ENCODE peak calls at places on chromosomes 13 and 19, in five cellular contexts. N is tibial nerve, Y is esophagus squamous epithelium, P is ovary, I is breast epithelium. Z is an unnamed sample.

GRCh38 chr13:78022164-78022877 is 103.7 kb upstream of the EDNRB start:
- DNase-seq in N (peak; percentile 24), Y (no peak), P (no peak), I (no peak), Z (peak; percentile 18)

GRCh38 chr19:38424272-38424671 is 1.7 kb downstream of the RASGRP4 start:
- DNase-seq in N (no peak), Y (no peak), P (no peak), I (no peak), Z (no peak)

GRCh38 chr19:3188627-3189596 is 3.2 kb downstream of the NCLN start:
- DNase-seq in N (no peak), Y (no peak), P (no peak), I (no peak), Z (no peak)

GRCh38 chr13:90336507-90336906 is 1011.0 kb upstream of the MIR17HG start:
- DNase-seq in N (no peak), Y (no peak), P (no peak), I (no peak), Z (no peak)

GRCh38 chr19:49559928-49560327 is 20.4 kb downstream of the NOSIP start:
- DNase-seq in N (no peak), Y (no peak), P (no peak), I (no peak), Z (no peak)

GRCh38 chr13:30738526-30738925 is 3.2 kb downstream of the ALOX5AP start:
- DNase-seq in N (no peak), Y (no peak), P (no peak), I (no peak), Z (no peak)

GRCh38 chr13:42355118-42355840 is 83.3 kb downstream of the AKAP11 start:
- DNase-seq in N (no peak), Y (no peak), P (no peak), I (no peak), Z (no peak)

GRCh38 chr13:107185889-107186288 is 618.0 kb upstream of the ARGLU1 start:
- DNase-seq in N (no peak), Y (no peak), P (no peak), I (no peak), Z (no peak)

DNA sequence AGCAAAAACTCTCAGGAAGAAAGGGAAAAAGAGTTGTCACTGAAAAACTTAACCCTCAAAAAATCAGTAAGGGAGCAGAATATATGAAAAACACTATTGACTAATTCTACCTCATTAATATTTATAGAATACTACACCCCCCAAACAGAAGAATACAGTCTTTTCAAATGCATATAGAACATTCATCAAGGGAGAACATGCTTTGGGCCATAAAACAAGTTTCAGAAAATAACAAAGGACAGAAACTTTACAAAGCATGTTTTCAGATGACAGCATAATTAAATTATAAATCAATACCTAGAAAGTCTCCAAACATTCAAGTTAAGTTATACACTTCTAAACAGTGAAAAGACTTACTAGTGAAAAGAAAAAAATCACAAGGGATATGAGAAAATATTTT is 30.5 kb downstream of the SOHLH2 start:
- DNase-seq in N (no peak), Y (no peak), P (no peak), I (no peak), Z (no peak)
- TF ChIP-seq POLR2A in N (no peak), Y (no peak), P (no peak), I (no peak), Z (no peak)

DNA sequence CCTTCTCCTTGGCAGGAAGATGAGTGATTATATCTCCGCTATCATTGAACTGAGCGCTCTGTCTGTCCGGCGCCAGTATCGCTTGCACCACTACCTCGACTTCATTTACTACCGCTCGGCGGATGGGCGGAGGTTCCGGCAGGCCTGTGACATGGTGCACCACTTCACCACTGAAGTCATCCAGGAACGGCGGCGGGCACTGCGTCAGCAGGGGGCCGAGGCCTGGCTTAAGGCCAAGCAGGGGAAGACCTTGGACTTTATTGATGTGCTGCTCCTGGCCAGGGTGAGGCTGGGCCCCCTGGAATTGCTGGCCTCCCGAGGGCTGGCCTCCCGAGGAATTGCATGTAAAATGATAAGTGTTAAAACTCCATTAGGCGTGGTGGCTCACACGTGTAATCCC is 32.1 kb downstream of the CYP4F22 start:
- DNase-seq in N (no peak), Y (no peak), P (no peak), I (no peak), Z (no peak)
- TF ChIP-seq POLR2A in N (no peak), Y (no peak), P (no peak), I (no peak), Z (no peak)

GRCh38 chr13:40982772-40983171 is 36.3 kb downstream of the ELF1 start:
- DNase-seq in N (peak; percentile 41), Y (no peak), P (no peak), I (no peak), Z (peak; percentile 48)
- TF ChIP-seq POLR2A in N (peak; percentile 56), Y (no peak), P (peak; percentile 32), I (no peak), Z (no peak)

DNA sequence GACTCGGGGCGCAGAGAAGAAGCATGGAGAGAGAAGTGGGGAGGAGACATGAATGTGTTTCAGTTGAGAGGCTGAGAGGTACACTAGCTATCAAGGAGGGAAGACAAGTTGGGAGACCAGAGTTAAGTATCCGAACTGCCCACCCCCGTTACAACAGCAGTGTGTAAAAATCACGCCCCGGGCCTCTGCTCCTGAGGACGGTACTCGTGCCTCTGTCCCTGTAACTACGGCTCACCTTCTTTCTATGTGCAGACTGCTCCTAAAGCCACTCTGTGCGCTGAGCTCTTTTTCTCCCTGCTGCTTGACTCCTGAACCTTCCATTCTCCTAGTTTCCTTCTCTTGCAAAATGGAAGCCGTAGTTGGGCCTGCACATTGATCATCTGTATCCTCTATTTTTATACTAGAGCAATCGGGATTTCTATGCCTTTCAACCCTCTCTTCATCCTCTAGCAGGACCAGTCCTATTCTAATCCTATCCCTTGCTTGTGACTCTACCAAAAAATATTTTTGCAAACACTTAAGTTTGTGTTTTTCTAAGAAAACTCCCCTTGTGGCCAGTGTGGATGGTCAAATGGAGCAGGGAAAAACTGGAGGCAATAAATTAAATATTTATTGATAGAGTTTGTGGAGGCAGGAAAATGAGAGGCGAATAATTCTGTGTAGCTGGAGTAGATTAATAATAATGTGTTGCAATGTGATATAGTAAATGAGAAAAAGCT is 569 bp downstream of the POLR1D start:
- DNase-seq in N (peak; percentile 5), Y (no peak), P (no peak), I (no peak), Z (peak; percentile 29)
- TF ChIP-seq POLR2A in N (no peak), Y (no peak), P (no peak), I (no peak), Z (no peak)

DNA sequence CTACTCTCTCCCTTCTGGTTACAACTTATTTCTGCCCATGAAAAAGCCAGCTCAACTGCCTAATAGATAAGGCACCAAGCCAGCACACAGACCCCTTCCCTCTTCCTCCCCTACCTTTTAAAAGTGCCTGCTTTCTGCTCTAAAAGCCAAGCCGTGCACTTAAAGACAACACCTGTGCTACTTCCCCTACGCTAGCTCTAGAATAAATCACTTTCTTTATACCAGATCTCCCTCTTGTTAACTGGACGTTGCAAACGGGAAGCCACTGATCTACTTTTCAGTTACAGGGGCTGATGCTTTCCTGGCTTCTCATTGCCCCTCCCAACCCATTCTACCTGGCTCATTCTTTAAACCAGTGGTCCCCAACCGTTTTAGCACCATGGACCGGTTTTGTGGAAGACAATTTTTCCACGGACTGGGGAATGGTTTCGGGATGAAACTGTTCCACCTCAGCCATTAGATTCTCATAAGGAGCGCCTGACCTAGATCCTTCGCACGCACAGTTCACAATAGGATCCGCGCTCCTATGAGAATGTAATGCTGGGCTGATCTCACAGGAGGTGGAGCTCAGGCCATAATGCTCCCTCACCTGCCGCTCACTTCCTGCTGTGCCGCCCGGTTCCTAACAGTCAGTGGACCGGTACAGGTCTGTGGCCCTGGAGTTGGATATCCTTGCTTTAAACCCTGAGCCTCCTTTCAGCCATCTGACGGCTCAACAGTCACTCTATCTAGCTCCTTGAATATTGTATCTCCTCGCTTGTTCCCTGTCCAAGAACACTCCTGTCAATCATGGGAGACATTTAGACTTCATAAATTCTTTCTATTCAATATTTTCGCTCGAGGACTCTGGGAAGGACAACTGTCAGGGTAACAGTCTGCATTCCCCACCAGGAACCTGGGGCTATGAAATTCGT is 839 bp upstream of the ZNF223 start:
- DNase-seq in N (no peak), Y (no peak), P (no peak), I (no peak), Z (peak; percentile 43)
- TF ChIP-seq POLR2A in N (no peak), Y (no peak), P (no peak), I (no peak), Z (no peak)

DNA sequence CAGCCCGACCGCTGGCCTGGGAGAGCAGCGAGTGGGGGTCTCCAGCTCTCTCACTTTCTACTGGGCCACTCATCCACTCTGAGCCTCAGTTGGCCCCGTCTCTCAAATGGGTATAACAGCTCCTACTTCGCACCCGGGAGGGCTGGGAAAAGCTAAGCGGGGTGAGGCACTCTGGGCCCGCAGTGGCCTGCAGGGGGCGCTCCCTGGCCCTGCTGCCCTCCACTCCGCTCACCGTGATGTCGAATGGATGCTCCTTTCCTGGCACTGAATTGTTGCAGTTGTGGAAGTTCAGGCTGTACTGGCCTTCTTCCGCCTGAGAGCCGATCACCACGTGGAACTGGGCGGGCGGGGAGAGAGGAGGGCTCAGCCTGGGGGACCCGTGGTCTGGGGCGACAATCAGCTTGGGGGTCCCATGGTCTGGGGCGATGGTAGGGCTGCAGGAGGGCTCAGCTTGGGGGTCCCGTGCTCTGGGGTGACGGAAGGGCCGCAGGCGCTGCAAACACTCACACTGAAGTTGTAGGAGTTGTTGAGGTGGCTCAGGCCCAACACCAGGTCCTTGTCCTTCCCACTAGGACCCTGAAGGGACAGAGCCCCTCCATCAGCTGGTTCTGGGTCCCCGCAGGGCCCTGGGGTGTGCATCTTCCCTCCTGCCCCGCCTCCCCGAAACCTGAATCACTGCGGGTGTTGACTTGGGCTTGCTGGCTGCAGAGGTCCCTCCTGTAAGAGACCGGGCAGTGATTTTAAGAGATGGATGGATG is 3.9 kb downstream of the GPR108 start:
- DNase-seq in N (no peak), Y (no peak), P (no peak), I (no peak), Z (no peak)
- TF ChIP-seq POLR2A in N (no peak), Y (no peak), P (no peak), I (no peak), Z (no peak)

Z was measured in testis.